ENCODE peak calls at places on chromosomes 4 and X, in nine cellular contexts. V, U, C, K, I, A, J, F and M are unnamed samples.

GRCh38 chr4:17595471-17596005 is 18.5 kb downstream of the LAP3 start:
- DNase-seq in V (no peak), U (no peak), C (no peak), K (no peak), I (no peak), A (no peak), J (no peak), F (no peak), M (no peak)

GRCh38 chr4:44320833-44321232 is 127.8 kb downstream of the KCTD8 start:
- DNase-seq in V (no peak), U (no peak), C (no peak), K (no peak), I (no peak), A (no peak), J (no peak), F (no peak), M (no peak)

GRCh38 chr4:176902710-176903323 is 110.1 kb upstream of the VEGFC start:
- DNase-seq in V (no peak), U (no peak), C (no peak), K (no peak), I (no peak), A (no peak), J (no peak), F (no peak), M (no peak)

GRCh38 chr4:76624271-76624681 is 189.2 kb downstream of the SHROOM3 start:
- DNase-seq in V (no peak), U (no peak), C (no peak), K (no peak), I (peak; percentile 74), A (no peak), J (no peak), F (no peak), M (peak; percentile 66)

GRCh38 chrX:67619253-67619652 is 75.4 kb downstream of the AR start:
- DNase-seq in V (no peak), U (no peak), C (no peak), K (no peak), I (no peak), A (no peak), J (no peak), F (no peak), M (no peak)

GRCh38 chrX:19747672-19748610 is 139.5 kb downstream of the SH3KBP1 start:
- DNase-seq in V (no peak), U (peak; percentile 48), C (no peak), K (no peak), I (no peak), A (no peak), J (no peak), F (no peak), M (peak; percentile 63)

GRCh38 chr4:56803473-56803872 is 18.0 kb downstream of the SPINK2 start:
- DNase-seq in V (no peak), U (no peak), C (no peak), K (no peak), I (no peak), A (no peak), J (no peak), F (no peak), M (no peak)

GRCh38 chr4:158484173-158484885 is 37.4 kb upstream of the RXFP1 start:
- DNase-seq in V (no peak), U (no peak), C (no peak), K (no peak), I (no peak), A (no peak), J (no peak), F (no peak), M (no peak)

GRCh38 chrX:9354918-9355317 is 109.9 kb upstream of the TBL1X start:
- DNase-seq in V (no peak), U (no peak), C (no peak), K (no peak), I (no peak), A (no peak), J (no peak), F (no peak), M (no peak)

GRCh38 chr4:142262956-142263355 is 583.1 kb downstream of the INPP4B start:
- DNase-seq in V (no peak), U (no peak), C (no peak), K (no peak), I (peak; percentile 22), A (no peak), J (no peak), F (no peak), M (no peak)

GRCh38 chrX:26789751-26790150 is 573.8 kb downstream of the MAGEB5 start:
- DNase-seq in V (no peak), U (no peak), C (no peak), K (no peak), I (no peak), A (no peak), J (no peak), F (no peak), M (no peak)

GRCh38 chrX:17680732-17681413 is 56.4 kb upstream of the SCML1 start:
- DNase-seq in V (no peak), U (no peak), C (no peak), K (no peak), I (no peak), A (no peak), J (no peak), F (no peak), M (no peak)

GRCh38 chr4:19736968-19737756 is 514.5 kb upstream of the SLIT2 start:
- DNase-seq in V (no peak), U (no peak), C (no peak), K (no peak), I (no peak), A (no peak), J (no peak), F (no peak), M (no peak)

GRCh38 chr4:19735012-19735411 is 516.7 kb upstream of the SLIT2 start:
- DNase-seq in V (no peak), U (no peak), C (no peak), K (no peak), I (no peak), A (no peak), J (no peak), F (no peak), M (no peak)

GRCh38 chr4:19739101-19739651 is 512.5 kb upstream of the SLIT2 start:
- DNase-seq in V (no peak), U (no peak), C (no peak), K (no peak), I (no peak), A (peak; percentile 78), J (no peak), F (no peak), M (no peak)
- TF ChIP-seq POLR2AphosphoS5 in V (no peak), U (no peak), C (no peak), K (no peak), I (no peak), A (no peak), J (no peak), F (no peak), M (no peak)

GRCh38 chrX:41459714-41460113 is 12.6 kb downstream of the NYX start:
- DNase-seq in V (no peak), U (no peak), C (no peak), K (no peak), I (no peak), A (no peak), J (no peak), F (no peak), M (no peak)

GRCh38 chrX:41452565-41452964 is 5.4 kb downstream of the NYX start:
- DNase-seq in V (no peak), U (no peak), C (no peak), K (no peak), I (no peak), A (no peak), J (no peak), F (no peak), M (no peak)

GRCh38 chrX:41452972-41453371 is 5.8 kb downstream of the NYX start:
- DNase-seq in V (no peak), U (no peak), C (no peak), K (no peak), I (no peak), A (no peak), J (no peak), F (no peak), M (no peak)

GRCh38 chrX:41457618-41458192 is 10.6 kb downstream of the NYX start:
- DNase-seq in V (no peak), U (no peak), C (no peak), K (no peak), I (peak; percentile 57), A (no peak), J (no peak), F (no peak), M (peak; percentile 39)
- TF ChIP-seq CTCF in V (peak; percentile 43), U (no peak), C (no peak), K (peak; percentile 39), I (peak; percentile 75), A (peak; percentile 36), J (no peak), F (no peak), M (no peak)

GRCh38 chr4:137526681-137527080 is 5.6 kb downstream of the PCDH18 start:
- DNase-seq in V (no peak), U (no peak), C (no peak), K (no peak), I (no peak), A (no peak), J (no peak), F (no peak), M (no peak)
- H3K36me3 ChIP-seq in V (no peaks in the 10 kb centered on the region), U (no peaks in the 10 kb centered on the region), C (no peaks in the 10 kb centered on the region), K (no peaks in the 10 kb centered on the region), I (peaks cover 53% of the 10 kb centered on the region), A (no peaks in the 10 kb centered on the region), J (no peaks in the 10 kb centered on the region), F (no peaks in the 10 kb centered on the region), M (no peaks in the 10 kb centered on the region)

GRCh38 chr4:145937990-145938611 is 522 bp downstream of the ZNF827 start:
- DNase-seq in V (no peak), U (peak; percentile 28), C (no peak), K (no peak), I (peak; percentile 80), A (no peak), J (peak; percentile 9), F (no peak), M (no peak)
- TF ChIP-seq POLR2AphosphoS5 in V (no peak), U (no peak), C (no peak), K (no peak), I (peak; percentile 34), A (no peak), J (no peak), F (no peak), M (no peak)